ENCODE peak calls at places on chromosome 21, in ten cellular contexts. One of them, this sample, is unnamed.

GRCh38 chr21:45831991-45832740 is 149.4 kb upstream of the COL6A1 start:
- DNase-seq in iPS-NIHi11: no peak
- DNase-seq in stimulated activated CD4-positive, alpha-beta T cell treated with anti-CD3 and anti-CD28 coated beads, Interleukin-1b, Interleukin-23, amount 100 ng/mL, for 4 hours: no peak
- DNase-seq in HT-29: no peak
- DNase-seq in neural crest cell: no peak
- DNase-seq in GM04504: peak; percentile 35
- DNase-seq in NCI-H1436: no peak
- DNase-seq in anterior cingulate cortex: no peak
- DNase-seq in cardiac muscle cell: peak; percentile 79
- DNase-seq in Peyer's patch: no peak
- DNase-seq in this sample: no peak

GRCh38 chr21:38989745-38990423 is 184.2 kb downstream of the ETS2 start:
- DNase-seq in HT-29: no peak
- DNase-seq in NCI-H1436: no peak
- DNase-seq in Peyer's patch: no peak
- DNase-seq in GM04504: no peak
- DNase-seq in cardiac muscle cell: peak; percentile 93
- DNase-seq in anterior cingulate cortex: no peak
- DNase-seq in stimulated activated CD4-positive, alpha-beta T cell treated with anti-CD3 and anti-CD28 coated beads, Interleukin-1b, Interleukin-23, amount 100 ng/mL, for 4 hours: no peak
- DNase-seq in neural crest cell: peak; percentile 19
- DNase-seq in iPS-NIHi11: no peak
- DNase-seq in this sample: no peak

GRCh38 chr21:30994917-30995316 is 43.4 kb downstream of the KRTAP19-8 start:
- DNase-seq in GM04504: no peak
- DNase-seq in NCI-H1436: no peak
- DNase-seq in Peyer's patch: no peak
- DNase-seq in stimulated activated CD4-positive, alpha-beta T cell treated with anti-CD3 and anti-CD28 coated beads, Interleukin-1b, Interleukin-23, amount 100 ng/mL, for 4 hours: no peak
- DNase-seq in HT-29: no peak
- DNase-seq in cardiac muscle cell: no peak
- DNase-seq in neural crest cell: no peak
- DNase-seq in iPS-NIHi11: no peak
- DNase-seq in anterior cingulate cortex: no peak
- DNase-seq in this sample: no peak

GRCh38 chr21:41898998-41899397 is 19.9 kb upstream of the PRDM15 start:
- DNase-seq in iPS-NIHi11: no peak
- DNase-seq in NCI-H1436: no peak
- DNase-seq in HT-29: no peak
- DNase-seq in neural crest cell: no peak
- DNase-seq in GM04504: no peak
- DNase-seq in stimulated activated CD4-positive, alpha-beta T cell treated with anti-CD3 and anti-CD28 coated beads, Interleukin-1b, Interleukin-23, amount 100 ng/mL, for 4 hours: no peak
- DNase-seq in cardiac muscle cell: no peak
- DNase-seq in Peyer's patch: no peak
- DNase-seq in anterior cingulate cortex: no peak
- DNase-seq in this sample: no peak

GRCh38 chr21:36111238-36111637 is 23.6 kb upstream of the CBR3 start:
- DNase-seq in neural crest cell: no peak
- DNase-seq in HT-29: no peak
- DNase-seq in NCI-H1436: no peak
- DNase-seq in Peyer's patch: no peak
- DNase-seq in cardiac muscle cell: no peak
- DNase-seq in anterior cingulate cortex: no peak
- DNase-seq in stimulated activated CD4-positive, alpha-beta T cell treated with anti-CD3 and anti-CD28 coated beads, Interleukin-1b, Interleukin-23, amount 100 ng/mL, for 4 hours: no peak
- DNase-seq in GM04504: no peak
- DNase-seq in iPS-NIHi11: no peak
- DNase-seq in this sample: no peak

GRCh38 chr21:35573472-35574389 is 486.6 kb downstream of the SETD4 start:
- DNase-seq in Peyer's patch: no peak
- DNase-seq in GM04504: no peak
- DNase-seq in iPS-NIHi11: no peak
- DNase-seq in HT-29: no peak
- DNase-seq in stimulated activated CD4-positive, alpha-beta T cell treated with anti-CD3 and anti-CD28 coated beads, Interleukin-1b, Interleukin-23, amount 100 ng/mL, for 4 hours: no peak
- DNase-seq in cardiac muscle cell: peak; percentile 66
- DNase-seq in anterior cingulate cortex: no peak
- DNase-seq in neural crest cell: no peak
- DNase-seq in NCI-H1436: no peak
- DNase-seq in this sample: no peak

GRCh38 chr21:34074283-34075098 is 1.1 kb downstream of the MRPS6 start:
- DNase-seq in anterior cingulate cortex: no peak
- DNase-seq in NCI-H1436: no peak
- DNase-seq in GM04504: no peak
- DNase-seq in neural crest cell: peak; percentile 8
- DNase-seq in Peyer's patch: no peak
- DNase-seq in iPS-NIHi11: no peak
- DNase-seq in HT-29: peak; percentile 44
- DNase-seq in cardiac muscle cell: peak; percentile 9
- DNase-seq in stimulated activated CD4-positive, alpha-beta T cell treated with anti-CD3 and anti-CD28 coated beads, Interleukin-1b, Interleukin-23, amount 100 ng/mL, for 4 hours: no peak
- DNase-seq in this sample: no peak

GRCh38 chr21:15018382-15018781 is 46.4 kb downstream of the NRIP1 start:
- DNase-seq in anterior cingulate cortex: no peak
- DNase-seq in stimulated activated CD4-positive, alpha-beta T cell treated with anti-CD3 and anti-CD28 coated beads, Interleukin-1b, Interleukin-23, amount 100 ng/mL, for 4 hours: no peak
- DNase-seq in NCI-H1436: no peak
- DNase-seq in Peyer's patch: no peak
- DNase-seq in GM04504: no peak
- DNase-seq in HT-29: no peak
- DNase-seq in iPS-NIHi11: no peak
- DNase-seq in neural crest cell: no peak
- DNase-seq in cardiac muscle cell: no peak
- DNase-seq in this sample: no peak

GRCh38 chr21:33976082-33976979 is 60.7 kb upstream of the ATP5PO start:
- DNase-seq in GM04504: peak; percentile 91
- DNase-seq in anterior cingulate cortex: no peak
- DNase-seq in cardiac muscle cell: peak; percentile 76
- DNase-seq in iPS-NIHi11: peak; percentile 33
- DNase-seq in stimulated activated CD4-positive, alpha-beta T cell treated with anti-CD3 and anti-CD28 coated beads, Interleukin-1b, Interleukin-23, amount 100 ng/mL, for 4 hours: peak; percentile 48
- DNase-seq in HT-29: peak; percentile 27
- DNase-seq in Peyer's patch: peak; percentile 50
- DNase-seq in neural crest cell: no peak
- DNase-seq in NCI-H1436: no peak
- DNase-seq in this sample: no peak

GRCh38 chr21:32712043-32712442 is 15.8 kb downstream of the SYNJ1 start:
- DNase-seq in anterior cingulate cortex: no peak
- DNase-seq in Peyer's patch: peak; percentile 82
- DNase-seq in stimulated activated CD4-positive, alpha-beta T cell treated with anti-CD3 and anti-CD28 coated beads, Interleukin-1b, Interleukin-23, amount 100 ng/mL, for 4 hours: no peak
- DNase-seq in HT-29: no peak
- DNase-seq in cardiac muscle cell: no peak
- DNase-seq in GM04504: no peak
- DNase-seq in neural crest cell: no peak
- DNase-seq in NCI-H1436: no peak
- DNase-seq in iPS-NIHi11: no peak
- DNase-seq in this sample: no peak

GRCh38 chr21:27269646-27270045 is 302.8 kb upstream of the ADAMTS5 start:
- DNase-seq in anterior cingulate cortex: no peak
- DNase-seq in iPS-NIHi11: peak; percentile 8
- DNase-seq in HT-29: no peak
- DNase-seq in neural crest cell: no peak
- DNase-seq in stimulated activated CD4-positive, alpha-beta T cell treated with anti-CD3 and anti-CD28 coated beads, Interleukin-1b, Interleukin-23, amount 100 ng/mL, for 4 hours: no peak
- DNase-seq in NCI-H1436: no peak
- DNase-seq in Peyer's patch: no peak
- DNase-seq in GM04504: peak; percentile 70
- DNase-seq in cardiac muscle cell: peak; percentile 91
- DNase-seq in this sample: no peak

GRCh38 chr21:25963186-25963585 is 207.4 kb downstream of the APP start:
- DNase-seq in neural crest cell: no peak
- DNase-seq in anterior cingulate cortex: no peak
- DNase-seq in HT-29: peak; percentile 42
- DNase-seq in cardiac muscle cell: peak; percentile 56
- DNase-seq in iPS-NIHi11: peak; percentile 18
- DNase-seq in NCI-H1436: no peak
- DNase-seq in Peyer's patch: no peak
- DNase-seq in stimulated activated CD4-positive, alpha-beta T cell treated with anti-CD3 and anti-CD28 coated beads, Interleukin-1b, Interleukin-23, amount 100 ng/mL, for 4 hours: no peak
- DNase-seq in GM04504: no peak
- DNase-seq in this sample: no peak

GRCh38 chr21:35198004-35198403 is 148.9 kb upstream of the RUNX1 start:
- DNase-seq in iPS-NIHi11: no peak
- DNase-seq in HT-29: no peak
- DNase-seq in Peyer's patch: no peak
- DNase-seq in neural crest cell: no peak
- DNase-seq in NCI-H1436: no peak
- DNase-seq in GM04504: peak; percentile 77
- DNase-seq in cardiac muscle cell: peak; percentile 79
- DNase-seq in anterior cingulate cortex: no peak
- DNase-seq in stimulated activated CD4-positive, alpha-beta T cell treated with anti-CD3 and anti-CD28 coated beads, Interleukin-1b, Interleukin-23, amount 100 ng/mL, for 4 hours: no peak
- DNase-seq in this sample: no peak

GRCh38 chr21:31543191-31543590 is 116.3 kb upstream of the SOD1 start:
- DNase-seq in anterior cingulate cortex: no peak
- DNase-seq in HT-29: no peak
- DNase-seq in iPS-NIHi11: no peak
- DNase-seq in NCI-H1436: no peak
- DNase-seq in stimulated activated CD4-positive, alpha-beta T cell treated with anti-CD3 and anti-CD28 coated beads, Interleukin-1b, Interleukin-23, amount 100 ng/mL, for 4 hours: no peak
- DNase-seq in cardiac muscle cell: peak; percentile 66
- DNase-seq in GM04504: no peak
- DNase-seq in neural crest cell: no peak
- DNase-seq in Peyer's patch: no peak
- DNase-seq in this sample: no peak

GRCh38 chr21:37341254-37341960 is 25.2 kb upstream of the DYRK1A start:
- DNase-seq in neural crest cell: no peak
- DNase-seq in HT-29: no peak
- DNase-seq in GM04504: no peak
- DNase-seq in stimulated activated CD4-positive, alpha-beta T cell treated with anti-CD3 and anti-CD28 coated beads, Interleukin-1b, Interleukin-23, amount 100 ng/mL, for 4 hours: no peak
- DNase-seq in iPS-NIHi11: peak; percentile 27
- DNase-seq in cardiac muscle cell: peak; percentile 9
- DNase-seq in Peyer's patch: no peak
- DNase-seq in anterior cingulate cortex: no peak
- DNase-seq in NCI-H1436: no peak
- DNase-seq in this sample: no peak

GRCh38 chr21:45202889-45203288 is 84.8 kb downstream of the POFUT2 start:
- DNase-seq in HT-29: no peak
- DNase-seq in stimulated activated CD4-positive, alpha-beta T cell treated with anti-CD3 and anti-CD28 coated beads, Interleukin-1b, Interleukin-23, amount 100 ng/mL, for 4 hours: no peak
- DNase-seq in Peyer's patch: no peak
- DNase-seq in anterior cingulate cortex: no peak
- DNase-seq in neural crest cell: no peak
- DNase-seq in iPS-NIHi11: no peak
- DNase-seq in GM04504: no peak
- DNase-seq in NCI-H1436: peak; percentile 48
- DNase-seq in cardiac muscle cell: no peak
- DNase-seq in this sample: no peak

GRCh38 chr21:44391345-44392091 is 38.1 kb downstream of the TRPM2 start:
- DNase-seq in neural crest cell: no peak
- DNase-seq in Peyer's patch: peak; percentile 38
- DNase-seq in GM04504: no peak
- DNase-seq in anterior cingulate cortex: no peak
- DNase-seq in stimulated activated CD4-positive, alpha-beta T cell treated with anti-CD3 and anti-CD28 coated beads, Interleukin-1b, Interleukin-23, amount 100 ng/mL, for 4 hours: no peak
- DNase-seq in iPS-NIHi11: no peak
- DNase-seq in NCI-H1436: no peak
- DNase-seq in HT-29: no peak
- DNase-seq in cardiac muscle cell: no peak
- DNase-seq in this sample: no peak

GRCh38 chr21:41895643-41896493 is 16.7 kb upstream of the PRDM15 start:
- DNase-seq in GM04504: no peak
- DNase-seq in anterior cingulate cortex: no peak
- DNase-seq in iPS-NIHi11: peak; percentile 33
- DNase-seq in HT-29: no peak
- DNase-seq in neural crest cell: no peak
- DNase-seq in cardiac muscle cell: peak; percentile 11
- DNase-seq in NCI-H1436: no peak
- DNase-seq in Peyer's patch: peak; percentile 64
- DNase-seq in stimulated activated CD4-positive, alpha-beta T cell treated with anti-CD3 and anti-CD28 coated beads, Interleukin-1b, Interleukin-23, amount 100 ng/mL, for 4 hours: peak; percentile 41
- DNase-seq in this sample: no peak

GRCh38 chr21:43681650-43682049 is 22.3 kb downstream of the RRP1B start:
- DNase-seq in anterior cingulate cortex: no peak
- DNase-seq in iPS-NIHi11: no peak
- DNase-seq in stimulated activated CD4-positive, alpha-beta T cell treated with anti-CD3 and anti-CD28 coated beads, Interleukin-1b, Interleukin-23, amount 100 ng/mL, for 4 hours: no peak
- DNase-seq in neural crest cell: no peak
- DNase-seq in NCI-H1436: no peak
- DNase-seq in HT-29: no peak
- DNase-seq in Peyer's patch: no peak
- DNase-seq in cardiac muscle cell: no peak
- DNase-seq in GM04504: no peak
- DNase-seq in this sample: no peak

This sample was measured in midbrain.